ENCODE peak calls at places on chromosome 17, in seven cellular contexts. G is HepG2, C is IMR-90, H is A549, U is H1, S is SK-N-SH, E is GM12878. T is an unnamed sample.

GRCh38 chr17:59617141-59617757 is 2.4 kb upstream of the CLTC start:
- DNase-seq in G (no peak), C (no peak), H (no peak), U (no peak), S (no peak), E (no peak), T (peak)

GRCh38 chr17:79027925-79028491 is 4.0 kb downstream of the C1QTNF1 start:
- DNase-seq in G (no peak), C (no peak), H (no peak), U (no peak), S (peak), E (no peak), T (no peak)

GRCh38 chr17:50356892-50357510 is 11.1 kb downstream of the XYLT2 start:
- DNase-seq in G (no peak), C (no peak), H (no peak), U (no peak), S (no peak), E (no peak), T (no peak)

GRCh38 chr17:273994-274832 is 78.4 kb downstream of the RPH3AL start:
- DNase-seq in G (no peak), C (no peak), H (no peak), U (peak), S (no peak), E (no peak), T (no peak)

GRCh38 chr17:64661731-64661980 is 451 bp downstream of the SMURF2 start:
- DNase-seq in G (no peak), C (no peak), H (no peak), U (no peak), S (no peak), E (no peak), T (no peak)

GRCh38 chr17:70473049-70473448 is 303.7 kb downstream of the KCNJ2 start:
- DNase-seq in G (no peak), C (no peak), H (no peak), U (no peak), S (no peak), E (no peak), T (no peak)

GRCh38 chr17:81034779-81035388 is at the start of gene BAIAP2:
- DNase-seq in G (peak), C (peak), H (peak), U (peak), S (peak), E (peak), T (peak)

GRCh38 chr17:73341350-73342056 is 29.7 kb upstream of the CDC42EP4 start:
- DNase-seq in G (no peak), C (no peak), H (no peak), U (peak), S (no peak), E (no peak), T (no peak)

GRCh38 chr17:81097134-81097942 is 62.4 kb downstream of the BAIAP2 start:
- DNase-seq in G (peak), C (peak), H (peak), U (peak), S (peak), E (no peak), T (peak)

GRCh38 chr17:17904171-17905035 is 67.6 kb upstream of the SREBF1 start:
- DNase-seq in G (peak), C (no peak), H (no peak), U (no peak), S (no peak), E (no peak), T (no peak)

GRCh38 chr17:48054238-48055185 is 6.4 kb downstream of the NFE2L1 start:
- DNase-seq in G (no peak), C (peak), H (no peak), U (peak), S (peak), E (no peak), T (peak)

GRCh38 chr17:74356640-74357465 is 4.8 kb downstream of the BTBD17 start:
- DNase-seq in G (no peak), C (no peak), H (no peak), U (no peak), S (no peak), E (no peak), T (no peak)

GRCh38 chr17:72822358-72823023 is 270.0 kb downstream of the SLC39A11 start:
- DNase-seq in G (peak), C (no peak), H (no peak), U (no peak), S (no peak), E (no peak), T (no peak)

DNA sequence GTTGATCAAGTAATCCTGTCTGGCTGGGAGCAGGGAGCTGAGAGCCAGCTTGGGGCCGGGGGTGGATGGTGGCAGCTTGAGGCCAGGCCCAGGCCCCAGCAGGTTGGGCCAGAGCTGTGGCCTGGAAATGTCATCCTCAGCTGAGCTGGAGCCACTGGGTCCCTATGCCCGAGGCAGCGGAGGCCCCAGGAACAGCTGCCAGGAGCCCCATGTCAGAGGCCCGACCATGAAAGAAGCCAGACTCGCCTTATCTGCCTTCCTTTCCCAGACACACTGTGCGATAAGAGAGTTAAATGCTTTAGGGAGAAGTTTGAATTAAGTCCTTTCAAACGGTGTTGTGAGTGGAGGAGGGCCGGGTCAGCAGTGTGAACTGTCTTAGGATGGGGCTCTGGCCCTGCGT is 3.5 kb downstream of the SMTNL2 start:
- DNase-seq in G (no peak), C (no peak), H (no peak), U (no peak), S (peak), E (no peak), T (no peak)
- TF ChIP-seq RFX5 in G (no peak), C (no peak), H (no peak), U (no peak), S (no peak), E (no peak), T (no peak)

DNA sequence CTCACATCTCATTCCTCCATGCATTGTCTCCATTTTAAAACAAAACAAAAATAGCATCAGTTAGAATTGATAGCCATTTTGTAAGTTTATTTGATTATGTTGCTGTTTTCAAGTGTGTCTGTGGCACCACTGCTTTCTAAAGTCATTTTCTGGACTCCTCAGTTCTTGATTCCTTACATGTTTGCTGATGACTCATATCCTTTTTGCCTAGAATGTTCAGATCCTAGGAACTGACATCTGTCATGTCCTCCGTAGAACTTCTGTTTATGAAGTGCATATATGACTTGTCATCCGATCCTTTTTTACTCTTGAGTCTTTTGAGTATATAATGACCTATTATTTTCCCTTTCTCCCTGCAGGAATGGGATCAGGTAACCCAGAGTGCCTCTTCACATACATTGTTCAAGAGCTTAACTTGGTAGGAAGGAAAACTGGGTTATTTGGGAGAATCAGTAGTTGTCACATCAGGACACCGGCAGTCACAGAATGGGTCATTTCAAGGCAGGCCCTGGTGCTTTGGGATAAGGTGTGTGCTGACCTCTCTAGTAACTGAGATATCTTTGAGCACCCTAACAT is 69.2 kb downstream of the MAP2K4 start:
- DNase-seq in G (peak), C (peak), H (peak), U (no peak), S (no peak), E (no peak), T (peak)
- TF ChIP-seq RFX5 in G (no peak), C (no peak), H (no peak), U (no peak), S (no peak), E (no peak), T (no peak)

GRCh38 chr17:75640556-75641119 is 7.4 kb downstream of the SMIM5 start:
- DNase-seq in G (no peak), C (no peak), H (no peak), U (no peak), S (no peak), E (no peak), T (no peak)

GRCh38 chr17:75641343-75641742 is 8.1 kb downstream of the SMIM5 start:
- DNase-seq in G (no peak), C (no peak), H (no peak), U (no peak), S (no peak), E (no peak), T (no peak)

GRCh38 chr17:75645501-75645888 is 12.3 kb downstream of the SMIM5 start:
- DNase-seq in G (no peak), C (no peak), H (peak), U (no peak), S (peak), E (no peak), T (no peak)

GRCh38 chr17:75642221-75643032 is 9.2 kb downstream of the SMIM5 start:
- DNase-seq in G (no peak), C (no peak), H (no peak), U (no peak), S (no peak), E (no peak), T (peak)

GRCh38 chr17:75643033-75644017 is 10.1 kb downstream of the SMIM5 start:
- DNase-seq in G (no peak), C (no peak), H (no peak), U (peak), S (no peak), E (no peak), T (no peak)
- TF ChIP-seq RFX5 in G (no peak), C (no peak), H (no peak), U (no peak), S (no peak), E (no peak), T (no peak)

DNA sequence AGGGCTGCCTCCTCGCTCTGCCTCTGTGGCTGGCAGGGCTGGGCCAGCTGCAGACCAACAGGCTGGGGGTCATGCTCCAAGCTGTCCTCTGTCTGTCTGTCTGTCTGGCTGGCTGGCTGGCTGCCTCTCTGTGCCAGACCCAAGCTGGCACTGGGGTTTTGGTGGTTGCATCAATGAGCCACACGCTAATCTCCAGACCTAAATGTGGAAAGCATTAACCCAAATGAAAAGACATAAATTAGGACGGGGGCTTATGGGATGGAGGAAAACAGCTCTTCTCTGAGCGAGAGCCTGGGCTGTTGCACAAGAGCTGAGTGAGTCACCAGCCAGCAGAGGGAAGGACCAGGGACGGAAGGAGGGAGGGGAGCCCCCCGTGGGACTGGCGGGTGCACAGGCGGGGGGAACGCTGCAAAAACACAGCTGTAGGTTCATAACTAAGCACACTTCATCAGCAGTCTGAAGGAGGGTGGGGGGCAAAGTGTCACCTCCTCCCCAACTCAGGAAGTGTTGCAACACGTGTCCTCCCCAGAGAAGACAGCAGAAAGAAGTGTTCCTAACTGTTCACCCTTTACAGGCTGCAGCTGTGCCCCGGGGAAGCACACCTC is 83.4 kb downstream of the GAS7 start:
- DNase-seq in G (no peak), C (peak), H (peak), U (no peak), S (peak), E (peak), T (no peak)
- TF ChIP-seq RFX5 in G (no peak), C (no peak), H (no peak), U (no peak), S (no peak), E (no peak), T (no peak)

GRCh38 chr17:19671433-19671832 is 22.9 kb downstream of the ALDH3A2 start:
- DNase-seq in G (peak), C (no peak), H (no peak), U (no peak), S (no peak), E (no peak), T (no peak)

GRCh38 chr17:19676901-19677300 is 28.4 kb downstream of the ALDH3A2 start:
- DNase-seq in G (no peak), C (no peak), H (no peak), U (no peak), S (no peak), E (no peak), T (no peak)

GRCh38 chr17:19672009-19672837 is 23.7 kb downstream of the ALDH3A2 start:
- DNase-seq in G (peak), C (peak), H (no peak), U (peak), S (no peak), E (no peak), T (no peak)

DNA sequence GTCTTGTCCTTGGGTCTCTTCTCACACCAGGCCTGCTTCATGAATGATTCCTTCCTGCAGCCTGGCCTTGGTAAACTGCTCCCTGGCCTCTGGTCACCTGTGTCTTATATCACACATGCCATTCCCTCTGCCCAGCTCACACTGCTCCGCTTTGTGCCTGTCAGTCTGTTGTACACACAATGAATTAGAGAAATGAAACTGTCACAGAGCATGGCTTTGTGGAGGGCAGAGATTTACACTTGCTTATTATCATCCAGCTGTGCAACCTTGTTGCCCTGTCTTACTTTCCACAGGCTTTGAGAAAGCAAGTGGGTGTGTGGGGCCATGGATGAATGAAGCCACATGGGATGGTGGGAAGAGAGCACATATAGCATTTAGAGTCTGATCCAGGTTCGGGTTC is 22.4 kb downstream of the ALDH3A2 start:
- DNase-seq in G (no peak), C (no peak), H (no peak), U (no peak), S (no peak), E (no peak), T (no peak)
- TF ChIP-seq RFX5 in G (no peak), C (no peak), H (no peak), U (no peak), S (no peak), E (no peak), T (no peak)

GRCh38 chr17:40027614-40028012 is 12.4 kb downstream of the CSF3 start:
- DNase-seq in G (no peak), C (no peak), H (no peak), U (no peak), S (peak), E (no peak), T (peak)
- TF ChIP-seq RFX5 in G (no peak), C (no peak), H (no peak), U (no peak), S (no peak), E (no peak), T (no peak)

GRCh38 chr17:67881083-67881482 is 55.8 kb downstream of the BPTF start:
- DNase-seq in G (no peak), C (no peak), H (no peak), U (no peak), S (no peak), E (no peak), T (no peak)

GRCh38 chr17:67884766-67885165 is 59.5 kb downstream of the BPTF start:
- DNase-seq in G (no peak), C (no peak), H (no peak), U (no peak), S (no peak), E (no peak), T (no peak)

DNA sequence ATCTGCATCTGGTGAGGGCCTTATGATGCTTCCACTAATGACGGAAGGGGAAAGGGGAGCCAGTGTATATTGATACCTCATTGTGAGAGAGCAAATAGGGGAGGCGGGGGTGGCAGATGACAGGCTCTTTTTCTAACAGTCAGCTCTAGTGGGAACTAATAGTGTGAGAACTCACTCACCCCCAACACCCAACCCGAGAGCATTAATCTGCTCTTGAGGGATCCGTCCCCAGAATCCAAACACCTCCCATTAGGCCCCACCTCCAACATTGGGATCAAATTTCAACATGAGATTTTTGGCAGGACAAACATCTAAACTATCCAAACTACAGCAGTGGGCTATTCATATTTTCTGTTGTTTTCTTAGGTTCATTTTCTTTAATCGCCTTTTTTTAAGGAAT is 54.4 kb downstream of the BPTF start:
- DNase-seq in G (no peak), C (no peak), H (no peak), U (no peak), S (no peak), E (no peak), T (no peak)
- TF ChIP-seq RFX5 in G (no peak), C (no peak), H (no peak), U (no peak), S (no peak), E (no peak), T (no peak)

GRCh38 chr17:20157078-20157360 is 147.9 kb downstream of the SPECC1 start:
- DNase-seq in G (no peak), C (no peak), H (no peak), U (no peak), S (no peak), E (no peak), T (no peak)

GRCh38 chr17:20159406-20160075 is 150.4 kb downstream of the SPECC1 start:
- DNase-seq in G (no peak), C (peak), H (no peak), U (no peak), S (no peak), E (no peak), T (no peak)

GRCh38 chr17:20156196-20157077 is 147.3 kb downstream of the SPECC1 start:
- DNase-seq in G (peak), C (peak), H (peak), U (no peak), S (peak), E (no peak), T (peak)

GRCh38 chr17:20155258-20156195 is 146.4 kb downstream of the SPECC1 start:
- DNase-seq in G (peak), C (peak), H (peak), U (peak), S (peak), E (peak), T (peak)

DNA sequence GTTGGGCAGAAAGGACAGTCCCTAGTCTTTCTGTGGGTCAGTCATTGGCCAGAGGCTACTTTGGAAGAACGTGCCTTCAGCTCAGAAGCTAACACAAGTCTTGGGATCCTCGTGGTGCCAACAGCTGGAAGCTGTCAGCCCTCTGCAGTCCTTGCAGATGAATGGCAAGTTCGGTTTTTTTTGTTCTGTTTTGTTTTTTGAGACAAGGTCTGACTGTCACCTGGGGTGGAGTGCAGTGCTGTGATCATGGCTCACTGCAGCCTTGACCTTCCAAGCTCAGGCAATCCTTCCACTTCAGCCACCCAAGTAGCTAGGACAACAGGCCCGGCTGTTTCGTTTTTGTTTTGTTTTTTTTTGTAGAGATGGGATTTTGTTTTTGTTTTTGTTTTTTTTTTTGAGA is 149.4 kb downstream of the SPECC1 start:
- DNase-seq in G (no peak), C (no peak), H (no peak), U (no peak), S (no peak), E (no peak), T (no peak)
- TF ChIP-seq RFX5 in G (no peak), C (no peak), H (no peak), U (no peak), S (no peak), E (no peak), T (no peak)

GRCh38 chr17:82650723-82651122 is 2.5 kb upstream of the WDR45B start:
- DNase-seq in G (no peak), C (no peak), H (no peak), U (no peak), S (no peak), E (no peak), T (no peak)

GRCh38 chr17:82649501-82650261 is 1.4 kb upstream of the WDR45B start:
- DNase-seq in G (no peak), C (no peak), H (no peak), U (no peak), S (no peak), E (no peak), T (no peak)

GRCh38 chr17:82647593-82648164 is 565 bp downstream of the WDR45B start:
- DNase-seq in G (no peak), C (no peak), H (peak), U (no peak), S (peak), E (no peak), T (peak)

GRCh38 chr17:82648165-82648668 is at the start of gene WDR45B:
- DNase-seq in G (peak), C (peak), H (peak), U (peak), S (peak), E (peak), T (peak)

DNA sequence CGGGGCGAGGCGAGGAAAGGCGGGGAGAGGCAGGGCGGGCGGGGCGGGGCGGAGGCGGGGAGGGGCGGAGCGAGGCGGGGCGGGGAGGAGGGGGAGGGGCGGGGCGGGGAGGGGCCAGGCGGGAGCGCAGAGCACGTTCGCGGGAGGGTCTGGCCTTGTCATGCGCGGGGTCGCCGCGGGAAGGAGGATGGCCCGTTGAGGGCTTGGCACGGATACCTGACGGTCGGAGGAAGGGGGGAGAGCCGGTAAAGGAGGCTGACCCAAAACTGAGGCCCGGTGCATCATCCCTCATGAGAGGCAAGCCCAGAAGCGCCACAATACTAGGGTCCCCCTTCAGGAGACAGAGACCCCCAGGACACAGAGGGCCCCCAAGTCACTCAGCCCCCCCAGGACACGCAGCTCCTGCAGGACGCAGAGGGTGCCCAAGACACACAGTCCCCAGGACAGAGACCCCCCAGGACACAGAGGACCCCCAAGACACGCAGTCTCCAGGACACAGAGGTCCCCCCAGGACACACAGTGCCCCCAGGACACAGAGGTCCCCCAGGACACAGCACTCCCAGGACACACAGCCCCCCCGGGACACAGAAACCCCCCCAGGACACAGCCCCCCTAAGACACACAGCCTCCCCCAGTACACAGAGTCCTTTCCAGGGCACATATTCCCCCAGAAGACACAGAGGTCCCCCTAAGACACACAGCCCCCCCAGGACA is 674 bp upstream of the WDR45B start:
- DNase-seq in G (no peak), C (no peak), H (no peak), U (peak), S (peak), E (no peak), T (peak)
- TF ChIP-seq RFX5 in G (no peak), C (no peak), H (no peak), U (no peak), S (no peak), E (no peak), T (no peak)

GRCh38 chr17:61400786-61401279 is 1.2 kb downstream of the TBX2 start:
- DNase-seq in G (no peak), C (no peak), H (no peak), U (no peak), S (peak), E (no peak), T (no peak)
- TF ChIP-seq RFX5 in G (no peak), C (no peak), H (no peak), U (no peak), S (no peak), E (no peak), T (no peak)